ENCODE peak calls at places on chromosomes 13 and 19, in six cellular contexts. V, G, J, F, I and C are unnamed samples. For H3K36me3, the result is how much of the 10 kb centered on the place peaks cover.

GRCh38 chr19:41843371-41843770 is 1.1 kb downstream of the LYPD4 start:
- DNase-seq in V (no peak), G (no peak), J (no peak), F (no peak), I (no peak), C (no peak)

GRCh38 chr13:75178436-75178835 is 303.5 kb downstream of the TBC1D4 start:
- DNase-seq in V (no peak), G (no peak), J (no peak), F (no peak), I (no peak), C (peak)

GRCh38 chr13:27573265-27573664 is 47.1 kb downstream of the LNX2 start:
- DNase-seq in V (no peak), G (no peak), J (no peak), F (peak), I (no peak), C (no peak)

GRCh38 chr13:36131931-36132297 is 732 bp upstream of the DCLK1 start:
- DNase-seq in V (no peak), G (peak), J (no peak), F (peak), I (peak), C (peak)

GRCh38 chr13:110593430-110594130 is 21.8 kb upstream of the NAXD start:
- DNase-seq in V (no peak), G (no peak), J (peak), F (peak), I (no peak), C (peak)

GRCh38 chr19:28045621-28046020 is 1167.3 kb downstream of the UQCRFS1 start:
- DNase-seq in V (no peak), G (no peak), J (no peak), F (no peak), I (no peak), C (no peak)

GRCh38 chr13:48975101-48975925 is at the start of gene FNDC3A:
- DNase-seq in V (no peak), G (peak), J (peak), F (peak), I (peak), C (peak)

GRCh38 chr19:42497492-42498226 is 30.6 kb downstream of the CEACAM1 start:
- DNase-seq in V (no peak), G (peak), J (peak), F (no peak), I (no peak), C (no peak)

GRCh38 chr19:1884719-1885334 is 469 bp downstream of the ABHD17A start:
- DNase-seq in V (no peak), G (no peak), J (peak), F (no peak), I (no peak), C (no peak)

GRCh38 chr19:39677931-39678889 is 22.5 kb downstream of the LGALS16 start:
- DNase-seq in V (no peak), G (no peak), J (peak), F (no peak), I (no peak), C (peak)

GRCh38 chr13:99281811-99282263 is 23.7 kb upstream of the GPR18 start:
- DNase-seq in V (no peak), G (peak), J (peak), F (no peak), I (peak), C (no peak)

GRCh38 chr13:32031025-32031814 is at the start of gene FRY:
- DNase-seq in V (peak), G (peak), J (peak), F (peak), I (peak), C (peak)

DNA sequence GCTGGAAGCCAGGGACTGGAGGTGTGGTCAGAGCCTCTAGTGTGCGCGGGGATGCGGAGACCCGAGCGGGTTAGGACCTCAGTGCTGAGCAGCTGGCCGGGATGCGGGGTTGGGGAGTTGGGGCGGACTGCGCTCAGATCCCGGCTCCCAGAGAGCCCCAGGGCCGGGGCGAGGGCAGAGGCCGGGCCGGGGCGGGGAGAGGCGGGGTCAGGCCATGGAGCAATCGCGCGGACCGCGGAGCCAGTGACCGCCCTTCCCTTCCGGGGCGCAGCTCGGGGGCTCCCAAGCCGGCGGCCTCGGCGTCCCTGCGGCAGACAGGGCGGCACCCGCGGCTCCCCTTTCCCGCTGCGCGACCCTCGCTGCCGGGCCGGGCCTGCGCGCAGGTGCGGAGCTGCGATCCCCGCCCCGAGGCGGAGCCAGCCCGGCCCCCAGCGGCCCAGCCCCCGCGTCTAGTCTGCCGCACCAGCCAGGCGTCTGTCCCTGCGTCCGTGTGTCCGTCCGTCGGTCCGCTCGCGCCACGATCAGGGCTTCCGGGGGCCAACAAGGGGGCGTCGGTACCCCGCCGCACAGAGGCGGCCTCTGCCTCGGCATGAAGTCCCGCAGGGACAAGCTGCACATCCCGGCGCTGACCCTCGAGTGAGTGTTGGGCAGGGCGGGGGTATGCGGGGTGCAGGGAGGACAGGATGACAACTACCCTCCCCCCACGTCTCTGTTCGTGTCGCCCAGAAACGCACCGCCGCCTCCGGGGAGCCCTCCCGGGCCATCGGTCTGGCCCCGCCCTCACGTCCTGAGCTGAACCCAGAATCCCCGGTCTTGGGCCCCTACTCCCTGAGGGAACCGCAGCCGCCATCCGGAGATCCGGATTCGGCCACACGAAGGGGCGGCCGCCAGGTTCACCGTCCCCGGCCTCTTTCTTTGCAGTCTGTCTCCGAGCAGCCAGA is 12.4 kb downstream of the MAST3 start:
- DNase-seq in V (no peak), G (peak), J (peak), F (no peak), I (peak), C (no peak)
- H3K27ac ChIP-seq in V (no peak), G (peak), J (peak), F (no peak), I (no peak), C (no peak)

GRCh38 chr13:34708914-34709313 is 233.2 kb upstream of the NBEA start:
- DNase-seq in V (no peak), G (no peak), J (no peak), F (no peak), I (no peak), C (no peak)
- H3K36me3 ChIP-seq in V (under half), G (under half), J (under half), F (under half), I (under half), C (under half)

GRCh38 chr13:23620613-23621315 is 50.6 kb downstream of the TNFRSF19 start:
- DNase-seq in V (no peak), G (no peak), J (no peak), F (no peak), I (no peak), C (no peak)
- H3K27ac ChIP-seq in V (no peak), G (no peak), J (no peak), F (peak), I (no peak), C (no peak)

DNA sequence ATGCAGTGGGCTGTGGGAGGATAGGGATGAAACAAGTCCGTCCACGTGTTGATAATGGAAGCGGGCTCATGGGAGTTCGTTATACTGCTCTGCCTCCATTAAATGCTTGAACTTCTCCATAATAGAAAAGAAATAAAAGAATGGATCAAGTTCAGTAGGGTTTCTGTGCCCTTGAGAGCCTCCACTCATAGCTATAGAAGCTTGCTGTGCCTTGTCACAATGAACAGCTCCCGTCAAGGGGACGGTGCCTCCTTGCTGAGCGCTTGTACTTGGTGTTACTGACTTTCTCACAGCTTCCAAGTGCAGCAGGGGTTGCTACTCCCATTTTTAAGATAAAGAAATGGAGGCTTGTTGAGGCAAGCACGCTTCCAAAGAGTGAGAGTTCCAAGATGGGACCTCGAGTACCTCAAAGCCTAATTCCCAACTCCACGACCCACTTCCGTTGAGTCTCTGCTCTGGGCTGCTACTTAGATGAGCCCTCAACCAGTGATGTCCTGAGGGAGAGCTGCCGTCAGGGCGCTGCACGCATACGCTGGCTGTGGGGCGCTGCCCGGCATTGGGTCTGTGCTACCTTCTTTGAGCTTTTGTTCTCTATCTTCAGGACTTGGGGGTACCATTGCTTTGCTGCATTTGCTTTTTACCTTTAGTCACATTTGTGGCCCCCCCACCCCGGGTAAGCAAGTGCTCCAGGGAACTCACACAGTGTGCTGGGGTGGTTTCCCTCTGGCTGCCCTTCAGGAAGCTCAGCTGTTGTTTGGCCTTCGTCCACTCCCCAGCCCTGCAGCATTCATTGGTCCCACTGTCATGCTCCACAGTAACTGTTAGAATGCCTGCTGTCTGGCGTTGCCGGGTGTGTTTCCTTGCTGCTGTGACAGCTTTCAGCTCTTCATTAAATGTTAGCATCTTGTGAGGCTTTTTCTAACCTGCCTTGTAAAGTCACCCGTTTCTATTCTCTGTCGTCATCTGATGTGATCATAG is 9.5 kb downstream of the SNRNP70 start:
- DNase-seq in V (no peak), G (no peak), J (no peak), F (no peak), I (no peak), C (no peak)
- H3K36me3 ChIP-seq in V (half or more), G (under half), J (under half), F (under half), I (under half), C (half or more)

GRCh38 chr19:13024958-13025653 is 29.8 kb downstream of the NFIX start:
- DNase-seq in V (no peak), G (peak), J (no peak), F (no peak), I (no peak), C (no peak)
- H3K27ac ChIP-seq in V (no peak), G (peak), J (no peak), F (peak), I (peak), C (no peak)